ENCODE peak calls at places on chromosomes 16 and 17, in ten cellular contexts. A is pancreas; H is cardiac muscle cell; S is mucosa of descending colon; U is aorta; Z is tibial nerve; X is sigmoid colon; T is effector memory CD4-positive, alpha-beta T cell; K is gastrocnemius medialis; V is MM.1S. I is an unnamed sample. For H3K4me1, the result is how much of the 10 kb centered on the place peaks cover.

GRCh38 chr17:62627219-62627903 is at the start of gene MRC2:
- DNase-seq in T (no peak), V (no peak), A (peak), Z (no peak), U (peak), K (peak), S (peak), X (peak), H (peak), I (peak)

GRCh38 chr17:47119746-47120520 is 69.2 kb downstream of the CDC27 start:
- DNase-seq in Z (no peak), T (no peak), K (no peak), A (no peak), S (no peak), H (peak), U (no peak), V (no peak), X (no peak), I (no peak)

GRCh38 chr16:19969284-19969683 is 84.6 kb upstream of the GPRC5B start:
- DNase-seq in V (no peak), U (no peak), H (no peak), K (no peak), S (no peak), T (no peak), Z (no peak), X (no peak), A (no peak), I (no peak)

GRCh38 chr16:64696872-64697271 is 425.0 kb downstream of the CDH11 start:
- DNase-seq in X (no peak), A (no peak), U (no peak), S (no peak), H (no peak), T (no peak), V (no peak), K (no peak), Z (no peak), I (no peak)

GRCh38 chr17:39104657-39105056 is 46.8 kb downstream of the PLXDC1 start:
- DNase-seq in A (no peak), S (no peak), X (no peak), T (no peak), U (no peak), H (peak), Z (no peak), V (no peak), K (no peak), I (no peak)

GRCh38 chr17:30095507-30096244 is 20.9 kb upstream of the NSRP1 start:
- DNase-seq in H (peak), S (no peak), A (no peak), T (no peak), V (peak), X (no peak), K (no peak), U (no peak), Z (no peak), I (peak)

GRCh38 chr17:71327376-71328059 is 793.3 kb upstream of the SOX9 start:
- DNase-seq in U (no peak), T (no peak), V (no peak), K (no peak), H (peak), Z (no peak), S (no peak), X (no peak), A (no peak), I (no peak)

GRCh38 chr16:87706278-87707000 is 59.3 kb downstream of the KLHDC4 start:
- DNase-seq in A (peak), K (no peak), H (no peak), X (no peak), T (no peak), U (no peak), V (no peak), S (no peak), Z (no peak), I (no peak)

GRCh38 chr16:48810803-48811453 is 200.9 kb upstream of the N4BP1 start:
- DNase-seq in H (no peak), S (no peak), U (no peak), X (no peak), A (no peak), V (no peak), T (no peak), Z (no peak), K (no peak), I (no peak)

GRCh38 chr16:1470543-1471251 is 4.1 kb downstream of the CLCN7 start:
- DNase-seq in S (peak), T (no peak), H (peak), A (no peak), K (no peak), X (no peak), Z (no peak), V (no peak), U (no peak), I (no peak)

GRCh38 chr17:17971431-17972125 is 622 bp downstream of the TOM1L2 start:
- DNase-seq in K (peak), A (peak), V (no peak), U (peak), Z (no peak), S (peak), T (no peak), X (peak), H (peak), I (no peak)

GRCh38 chr16:52545544-52546262 is 1.2 kb downstream of the TOX3 start:
- DNase-seq in T (no peak), A (no peak), K (no peak), X (no peak), U (no peak), S (peak), V (no peak), H (no peak), Z (no peak), I (peak)

GRCh38 chr16:85334718-85335583 is 222.7 kb upstream of the CIBAR2 start:
- DNase-seq in T (no peak), X (no peak), H (peak), A (peak), V (no peak), Z (no peak), S (peak), K (no peak), U (no peak), I (peak)

GRCh38 chr16:13883266-13883665 is 36.7 kb upstream of the ERCC4 start:
- DNase-seq in A (no peak), T (no peak), S (no peak), X (no peak), Z (no peak), V (no peak), H (no peak), U (no peak), K (no peak), I (no peak)

GRCh38 chr17:3838206-3838605 is 7.8 kb downstream of the NCBP3 start:
- DNase-seq in K (no peak), S (peak), T (no peak), X (no peak), H (no peak), U (peak), A (peak), V (no peak), Z (no peak), I (no peak)

GRCh38 chr17:21029032-21029431 is 13.8 kb downstream of the USP22 start:
- DNase-seq in Z (no peak), K (peak), S (no peak), T (no peak), X (no peak), A (no peak), U (no peak), V (no peak), H (peak), I (no peak)

GRCh38 chr17:76027159-76027839 is at the start of gene EVPL:
- DNase-seq in T (no peak), U (no peak), Z (no peak), V (no peak), H (no peak), S (peak), X (no peak), K (no peak), A (peak), I (no peak)

GRCh38 chr17:82346342-82347300 is 12.4 kb upstream of the TEX19 start:
- DNase-seq in V (no peak), X (no peak), Z (no peak), S (peak), T (no peak), K (no peak), A (no peak), U (no peak), H (no peak), I (no peak)

GRCh38 chr17:81481011-81481799 is 31.4 kb downstream of the ACTG1 start:
- DNase-seq in V (no peak), H (peak), X (peak), Z (peak), U (peak), A (peak), K (peak), T (peak), S (no peak), I (no peak)

GRCh38 chr16:28321700-28322411 is 29.5 kb downstream of the SBK1 start:
- DNase-seq in S (peak), X (no peak), U (peak), K (no peak), V (peak), H (peak), Z (no peak), T (no peak), A (no peak), I (no peak)

GRCh38 chr17:36842231-36842630 is 95.0 kb upstream of the LHX1 start:
- DNase-seq in Z (no peak), H (no peak), K (no peak), A (no peak), X (no peak), U (peak), T (no peak), S (no peak), V (no peak), I (no peak)

GRCh38 chr17:36844601-36845000 is 92.7 kb upstream of the LHX1 start:
- DNase-seq in K (no peak), T (no peak), V (no peak), X (no peak), U (no peak), A (no peak), S (no peak), Z (no peak), H (no peak), I (no peak)

GRCh38 chr17:36846410-36847292 is 90.6 kb upstream of the LHX1 start:
- DNase-seq in V (no peak), X (no peak), A (no peak), K (no peak), H (no peak), Z (no peak), S (no peak), T (no peak), U (peak), I (no peak)

GRCh38 chr17:36845916-36846315 is 91.4 kb upstream of the LHX1 start:
- DNase-seq in K (no peak), Z (no peak), A (no peak), S (no peak), U (peak), H (no peak), X (no peak), V (no peak), T (no peak), I (no peak)

DNA sequence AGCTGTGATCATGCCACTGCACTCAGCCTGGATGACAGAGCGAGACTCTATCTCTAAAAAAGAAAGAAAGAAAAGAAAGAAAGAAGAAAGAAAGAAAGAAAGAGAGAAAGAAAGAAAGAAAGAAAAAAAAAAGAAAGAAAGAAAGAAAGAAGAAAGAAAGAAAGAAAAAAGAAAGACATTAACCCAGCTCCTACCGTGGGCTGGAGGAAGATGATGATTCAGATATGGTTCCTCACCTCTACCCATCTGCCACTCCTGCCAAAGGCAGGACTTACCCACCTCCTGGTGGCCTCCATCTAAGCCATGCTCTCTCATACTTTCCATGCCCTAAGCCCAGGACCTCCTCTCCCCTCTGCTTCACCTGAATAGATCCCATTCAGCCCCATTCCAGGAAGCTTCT is 93.3 kb upstream of the LHX1 start:
- DNase-seq in S (no peak), K (no peak), H (no peak), U (no peak), A (no peak), V (no peak), T (no peak), X (no peak), Z (no peak), I (no peak)
- H3K4me1 ChIP-seq in S (under half), K (under half), H (under half), U (under half), A (under half), V (under half), T (under half), X (under half), Z (under half), I (under half)

GRCh38 chr16:81480856-81481821 is 36.5 kb downstream of the CMIP start:
- DNase-seq in X (peak), K (peak), H (peak), A (no peak), T (no peak), Z (no peak), U (no peak), V (no peak), S (peak), I (no peak)

GRCh38 chr16:81485225-81485624 is 40.6 kb downstream of the CMIP start:
- DNase-seq in H (no peak), X (no peak), S (no peak), T (no peak), V (no peak), A (no peak), Z (no peak), U (no peak), K (no peak), I (no peak)

GRCh38 chr16:81482329-81483063 is 37.9 kb downstream of the CMIP start:
- DNase-seq in X (no peak), U (no peak), K (no peak), A (no peak), Z (no peak), T (no peak), V (no peak), H (no peak), S (no peak), I (no peak)

GRCh38 chr16:81483970-81484595 is 39.5 kb downstream of the CMIP start:
- DNase-seq in S (no peak), U (no peak), H (no peak), X (no peak), K (no peak), Z (no peak), T (no peak), V (no peak), A (no peak), I (no peak)

DNA sequence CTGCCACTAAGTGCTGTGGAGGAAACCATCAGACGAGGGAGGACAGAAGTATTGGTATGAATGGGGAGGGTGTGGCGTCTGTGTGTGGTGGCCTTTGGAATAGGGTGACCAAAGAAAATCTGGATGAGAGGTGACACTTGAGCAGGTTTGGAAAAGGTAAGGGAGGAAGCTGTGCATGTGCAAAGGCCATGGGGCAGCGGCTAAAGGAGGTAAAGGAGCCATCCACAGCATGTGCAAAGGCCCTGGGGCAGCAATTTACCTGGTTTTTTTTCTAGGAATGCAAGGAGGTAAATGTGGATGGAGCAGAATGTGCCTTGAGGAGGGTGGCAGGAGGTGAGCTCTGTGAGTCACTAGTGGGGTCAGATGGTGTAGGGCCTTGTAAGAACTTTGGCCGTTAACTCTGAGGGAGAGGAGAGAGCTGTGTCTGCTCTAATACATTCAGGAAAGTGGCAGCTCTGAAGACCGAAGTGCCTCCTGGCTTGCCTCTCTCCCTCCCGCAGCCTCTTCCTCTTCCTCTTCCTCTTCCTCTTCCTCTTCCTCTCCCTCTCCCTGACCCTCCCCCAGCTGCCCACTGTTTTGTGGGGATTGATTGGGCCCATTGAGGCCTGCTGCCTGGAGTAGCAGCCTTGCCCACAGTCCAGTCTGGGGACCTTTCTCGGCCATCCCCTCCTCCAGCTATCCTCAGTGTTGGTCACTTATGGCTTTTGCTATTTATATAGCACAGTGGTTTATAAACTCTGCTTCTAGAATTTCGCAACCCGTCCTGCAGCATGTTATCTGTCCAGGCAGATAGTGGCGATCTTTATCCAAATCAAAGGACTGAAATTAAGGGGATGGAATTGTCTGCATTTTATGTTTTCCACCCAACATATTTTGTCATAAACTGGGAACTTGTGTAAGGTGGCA is 38.7 kb downstream of the CMIP start:
- DNase-seq in K (no peak), T (no peak), S (no peak), Z (no peak), V (no peak), H (no peak), A (no peak), X (no peak), U (no peak), I (no peak)
- H3K4me1 ChIP-seq in K (under half), T (under half), S (under half), Z (under half), V (under half), H (under half), A (under half), X (under half), U (under half), I (under half)

DNA sequence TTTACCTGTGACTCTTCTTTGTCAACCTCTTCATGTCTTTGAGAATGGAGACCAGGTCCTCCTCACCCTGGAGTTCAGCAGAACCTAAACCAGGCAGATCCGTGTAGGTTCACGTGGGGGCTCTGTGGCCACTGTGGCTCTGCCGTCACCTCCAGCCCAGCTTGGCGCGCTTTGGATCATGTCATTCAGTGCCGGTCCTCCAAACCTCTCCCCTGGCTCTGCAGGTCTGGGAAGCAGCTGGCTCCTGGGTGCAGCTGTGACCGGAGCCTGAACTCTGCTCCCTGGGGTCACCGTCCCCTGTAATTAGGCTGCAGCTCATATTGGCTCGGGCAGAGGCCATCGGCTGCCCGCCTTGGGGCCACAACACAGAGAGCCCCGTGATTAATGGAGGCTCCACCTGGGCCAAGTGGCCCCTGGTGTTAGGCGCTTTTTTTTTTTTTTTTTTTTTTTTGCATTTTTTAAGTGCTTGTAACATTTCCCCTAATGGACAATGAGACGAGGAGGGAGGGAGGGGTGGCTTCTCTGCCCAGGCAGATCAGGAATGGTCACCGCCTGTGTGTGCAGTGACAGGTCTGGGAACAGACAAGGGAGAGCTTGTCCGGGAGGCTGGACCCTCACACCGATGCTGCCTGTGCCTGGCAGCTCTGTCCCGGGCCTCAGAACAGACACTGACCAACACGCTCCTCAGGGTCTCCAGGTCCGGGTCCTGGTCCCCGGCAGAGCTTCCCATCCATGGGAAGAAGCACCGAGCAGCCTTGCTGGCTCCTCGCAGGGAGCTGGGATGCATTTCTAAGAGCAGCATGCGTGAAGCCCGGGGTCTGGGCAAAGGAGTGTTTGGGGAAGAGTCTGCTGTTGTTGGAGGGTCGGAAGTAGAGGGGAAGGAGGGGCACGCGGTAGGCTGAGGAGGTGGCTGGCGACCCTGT is 247.9 kb downstream of the SEC14L1 start:
- DNase-seq in T (no peak), H (no peak), X (no peak), U (no peak), S (no peak), A (no peak), K (no peak), V (no peak), Z (no peak), I (no peak)
- H3K4me1 ChIP-seq in T (half or more), H (half or more), X (half or more), U (under half), S (half or more), A (under half), K (half or more), V (under half), Z (half or more), I (under half)

GRCh38 chr17:36989173-36989572 is 40.4 kb downstream of the AATF start:
- DNase-seq in X (no peak), T (no peak), S (no peak), H (no peak), K (no peak), U (no peak), A (no peak), Z (no peak), V (no peak), I (no peak)
- H3K4me1 ChIP-seq in X (under half), T (under half), S (under half), H (under half), K (under half), U (under half), A (under half), Z (under half), V (under half), I (under half)

GRCh38 chr16:67396159-67396774 is 3.0 kb upstream of the TPPP3 start:
- DNase-seq in S (peak), T (no peak), H (peak), Z (peak), X (peak), U (peak), K (peak), A (peak), V (peak), I (peak)
- H3K4me1 ChIP-seq in S (under half), T (under half), H (under half), Z (half or more), X (half or more), U (under half), K (half or more), A (under half), V (under half), I (under half)

DNA sequence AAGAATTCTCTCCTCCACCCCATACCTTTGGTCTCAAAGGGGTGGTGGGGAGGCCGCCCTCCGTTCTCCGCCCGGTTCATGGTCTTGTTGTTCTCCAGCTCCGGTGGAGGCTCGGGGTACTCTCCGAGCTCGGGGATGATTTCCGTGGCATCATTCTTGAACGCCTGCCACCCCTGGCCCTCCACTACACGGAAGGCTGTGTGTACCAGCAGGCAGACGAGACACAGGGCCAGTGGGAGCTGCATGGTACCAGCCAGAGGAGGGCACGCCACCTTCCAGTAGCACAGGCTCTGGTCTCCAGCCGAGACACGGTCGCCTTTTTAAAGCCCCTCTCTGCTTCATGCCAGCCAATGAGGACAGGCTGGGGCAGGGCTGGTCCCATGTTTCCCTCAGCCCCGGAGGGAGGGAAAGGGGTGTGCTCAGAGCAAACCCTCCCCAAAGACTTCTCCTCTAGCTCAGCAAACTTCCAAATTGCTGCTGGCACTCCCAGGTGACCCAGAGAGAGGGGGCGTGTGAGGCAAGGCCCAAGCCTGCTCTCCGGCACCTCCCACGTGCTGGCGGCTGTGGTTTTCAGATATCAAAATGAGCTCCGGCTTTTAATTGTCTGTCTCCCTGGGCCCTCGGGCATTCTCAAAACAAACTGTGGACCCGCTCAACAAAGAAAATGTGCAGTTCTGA is at the start of gene SOST:
- DNase-seq in S (no peak), X (peak), H (peak), Z (no peak), A (no peak), V (no peak), U (no peak), K (no peak), T (no peak), I (peak)
- H3K4me1 ChIP-seq in S (under half), X (under half), H (under half), Z (under half), A (under half), V (under half), U (under half), K (under half), T (under half), I (under half)

GRCh38 chr16:63612462-63613227 is 1509.2 kb downstream of the CDH11 start:
- DNase-seq in V (no peak), X (no peak), A (no peak), U (no peak), K (no peak), H (no peak), Z (no peak), S (no peak), T (no peak), I (no peak)
- H3K4me1 ChIP-seq in V (under half), X (under half), A (under half), U (under half), K (under half), H (under half), Z (under half), S (under half), T (under half), I (under half)